ENCODE peak calls at places on chromosomes 3 and 15, in six cellular contexts. Y is stomach, W is suprapubic skin, N is spleen, Q is GM12891, M is GM23338. Z is an unnamed sample.

GRCh38 chr3:40546811-40547210 is 22.1 kb downstream of the ZNF621 start:
- DNase-seq in Y (no peak), W (no peak), N (no peak), Q (no peak), M (no peak), Z (no peak)

GRCh38 chr15:59249816-59250215 is 43.2 kb downstream of the LDHAL6B start:
- DNase-seq in Y (no peak), W (no peak), N (no peak), Q (no peak), M (no peak), Z (no peak)

GRCh38 chr3:179068779-179069530 is 2.7 kb downstream of the ZMAT3 start:
- DNase-seq in Y (no peak), W (no peak), N (no peak), Q (no peak), M (peak), Z (no peak)

GRCh38 chr3:8709801-8710524 is 23.6 kb upstream of the CAV3 start:
- DNase-seq in Y (peak), W (no peak), N (peak), Q (no peak), M (no peak), Z (no peak)

GRCh38 chr3:44098666-44099065 is 143.0 kb upstream of the TOPAZ1 start:
- DNase-seq in Y (no peak), W (no peak), N (no peak), Q (no peak), M (peak), Z (no peak)

GRCh38 chr15:52019394-52020252 is 604 bp downstream of the MAPK6 start:
- DNase-seq in Y (peak), W (peak), N (peak), Q (peak), M (peak), Z (peak)

GRCh38 chr3:143970773-143971366 is 753 bp upstream of the DIPK2A start:
- DNase-seq in Y (peak), W (peak), N (peak), Q (peak), M (peak), Z (peak)

GRCh38 chr3:17135696-17136095 is 250.9 kb downstream of the PLCL2 start:
- DNase-seq in Y (no peak), W (no peak), N (no peak), Q (no peak), M (no peak), Z (no peak)

GRCh38 chr3:74000715-74001114 is 376.0 kb upstream of the PDZRN3 start:
- DNase-seq in Y (no peak), W (no peak), N (no peak), Q (no peak), M (no peak), Z (no peak)

GRCh38 chr15:87680200-87680599 is 576.3 kb downstream of the NTRK3 start:
- DNase-seq in Y (no peak), W (no peak), N (no peak), Q (no peak), M (no peak), Z (no peak)

GRCh38 chr3:36455406-36455805 is 75.1 kb downstream of the STAC start:
- DNase-seq in Y (no peak), W (no peak), N (no peak), Q (no peak), M (no peak), Z (no peak)

GRCh38 chr3:108835101-108835500 is 12.5 kb downstream of the TRAT1 start:
- DNase-seq in Y (no peak), W (no peak), N (no peak), Q (no peak), M (no peak), Z (no peak)

GRCh38 chr3:52453496-52454234 is at the start of gene TNNC1:
- DNase-seq in Y (peak), W (no peak), N (peak), Q (no peak), M (peak), Z (no peak)

GRCh38 chr3:10192953-10193691 is 28.4 kb downstream of the IRAK2 start:
- DNase-seq in Y (peak), W (no peak), N (peak), Q (no peak), M (peak), Z (no peak)

GRCh38 chr3:141445990-141446389 is 40.8 kb upstream of the RASA2 start:
- DNase-seq in Y (no peak), W (no peak), N (no peak), Q (no peak), M (no peak), Z (no peak)

GRCh38 chr3:108598375-108598774 is 8.9 kb downstream of the DZIP3 start:
- DNase-seq in Y (no peak), W (no peak), N (no peak), Q (no peak), M (no peak), Z (no peak)

GRCh38 chr15:31488437-31489204 is 162.0 kb downstream of the KLF13 start:
- DNase-seq in Y (peak), W (peak), N (peak), Q (peak), M (peak), Z (peak)

GRCh38 chr15:58856090-58856489 is 77.4 kb downstream of the SLTM start:
- DNase-seq in Y (no peak), W (no peak), N (no peak), Q (no peak), M (no peak), Z (no peak)

GRCh38 chr3:120145498-120146285 is 51.4 kb upstream of the GSK3B start:
- DNase-seq in Y (no peak), W (no peak), N (no peak), Q (peak), M (no peak), Z (no peak)

GRCh38 chr3:53195602-53196574 is 34.9 kb downstream of the PRKCD start:
- DNase-seq in Y (peak), W (no peak), N (peak), Q (peak), M (peak), Z (peak)

GRCh38 chr3:188119846-188120245 is 34.1 kb upstream of the LPP start:
- DNase-seq in Y (no peak), W (no peak), N (no peak), Q (no peak), M (no peak), Z (no peak)

GRCh38 chr15:88004379-88004778 is 252.2 kb downstream of the NTRK3 start:
- DNase-seq in Y (no peak), W (no peak), N (no peak), Q (no peak), M (no peak), Z (no peak)

GRCh38 chr3:40979962-40980361 is 219.3 kb upstream of the CTNNB1 start:
- DNase-seq in Y (no peak), W (no peak), N (no peak), Q (no peak), M (no peak), Z (no peak)

GRCh38 chr3:160768918-160769317 is 12.9 kb downstream of the PPM1L start:
- DNase-seq in Y (no peak), W (no peak), N (no peak), Q (no peak), M (no peak), Z (no peak)

DNA sequence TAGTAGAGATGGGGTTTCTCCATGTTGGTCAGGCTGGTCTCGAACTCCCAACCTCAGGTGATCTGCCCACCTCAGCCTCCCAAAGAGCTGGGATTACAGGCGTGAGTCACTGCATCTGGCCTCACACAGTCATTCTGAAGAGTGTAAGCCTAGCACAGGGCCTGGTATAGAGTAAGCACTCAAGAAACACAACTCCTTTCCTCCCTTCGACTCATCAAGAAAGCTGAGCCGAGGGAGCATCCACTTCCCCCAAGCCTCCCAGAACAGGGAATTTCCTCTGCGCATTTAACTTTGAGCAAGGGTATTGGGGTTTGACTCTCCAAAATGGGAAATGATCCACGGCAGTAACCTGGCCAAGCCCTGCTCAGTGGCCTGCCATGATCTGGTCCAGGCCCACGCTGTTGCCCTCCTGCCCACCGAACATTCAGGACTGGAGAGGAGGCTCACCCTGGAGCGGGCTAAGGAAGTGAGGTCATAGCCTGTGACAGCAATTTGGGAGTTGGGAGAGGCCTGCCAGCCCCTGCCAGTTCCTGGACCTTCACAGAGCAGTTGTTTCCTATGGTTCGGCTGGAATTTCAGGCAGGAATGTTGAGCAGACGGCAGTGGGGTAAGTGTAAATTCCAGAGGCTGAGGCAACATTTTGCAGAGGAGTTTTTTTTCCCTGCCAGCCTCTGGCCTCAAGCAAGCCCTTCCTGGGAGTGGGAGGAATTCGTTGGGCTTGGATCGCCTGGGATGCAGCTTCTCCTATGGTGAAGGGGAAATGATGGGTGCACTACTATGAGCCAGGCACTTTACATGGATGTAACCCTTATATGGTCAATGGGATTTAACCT is 21.2 kb upstream of the SMAD3 start:
- DNase-seq in Y (no peak), W (no peak), N (no peak), Q (no peak), M (peak), Z (no peak)
- TF ChIP-seq POLR2AphosphoS5 in Y (no peak), W (no peak), N (no peak), Q (no peak), M (no peak), Z (no peak)

GRCh38 chr15:60685346-60685937 is 206.5 kb upstream of the ICE2 start:
- DNase-seq in Y (no peak), W (no peak), N (no peak), Q (no peak), M (no peak), Z (no peak)

GRCh38 chr15:60691508-60692047 is 212.6 kb upstream of the ICE2 start:
- DNase-seq in Y (no peak), W (no peak), N (no peak), Q (no peak), M (no peak), Z (no peak)

GRCh38 chr15:60695713-60696522 is 217.0 kb upstream of the ICE2 start:
- DNase-seq in Y (no peak), W (no peak), N (no peak), Q (no peak), M (no peak), Z (no peak)

GRCh38 chr15:60690350-60690961 is 211.5 kb upstream of the ICE2 start:
- DNase-seq in Y (no peak), W (no peak), N (no peak), Q (no peak), M (no peak), Z (no peak)
- TF ChIP-seq POLR2AphosphoS5 in Y (no peak), W (no peak), N (no peak), Q (no peak), M (no peak), Z (no peak)

GRCh38 chr3:71388535-71389120 is 194.9 kb downstream of the FOXP1 start:
- DNase-seq in Y (no peak), W (no peak), N (no peak), Q (no peak), M (no peak), Z (no peak)

GRCh38 chr3:71392277-71392676 is 191.3 kb downstream of the FOXP1 start:
- DNase-seq in Y (no peak), W (no peak), N (no peak), Q (no peak), M (no peak), Z (no peak)

GRCh38 chr3:71391361-71391760 is 192.2 kb downstream of the FOXP1 start:
- DNase-seq in Y (no peak), W (no peak), N (no peak), Q (no peak), M (no peak), Z (no peak)

GRCh38 chr3:71389191-71389590 is 194.3 kb downstream of the FOXP1 start:
- DNase-seq in Y (no peak), W (no peak), N (no peak), Q (no peak), M (no peak), Z (no peak)

GRCh38 chr3:71389911-71390573 is 193.5 kb downstream of the FOXP1 start:
- DNase-seq in Y (peak), W (no peak), N (peak), Q (no peak), M (peak), Z (peak)
- TF ChIP-seq POLR2AphosphoS5 in Y (peak), W (no peak), N (peak), Q (no peak), M (no peak), Z (peak)

DNA sequence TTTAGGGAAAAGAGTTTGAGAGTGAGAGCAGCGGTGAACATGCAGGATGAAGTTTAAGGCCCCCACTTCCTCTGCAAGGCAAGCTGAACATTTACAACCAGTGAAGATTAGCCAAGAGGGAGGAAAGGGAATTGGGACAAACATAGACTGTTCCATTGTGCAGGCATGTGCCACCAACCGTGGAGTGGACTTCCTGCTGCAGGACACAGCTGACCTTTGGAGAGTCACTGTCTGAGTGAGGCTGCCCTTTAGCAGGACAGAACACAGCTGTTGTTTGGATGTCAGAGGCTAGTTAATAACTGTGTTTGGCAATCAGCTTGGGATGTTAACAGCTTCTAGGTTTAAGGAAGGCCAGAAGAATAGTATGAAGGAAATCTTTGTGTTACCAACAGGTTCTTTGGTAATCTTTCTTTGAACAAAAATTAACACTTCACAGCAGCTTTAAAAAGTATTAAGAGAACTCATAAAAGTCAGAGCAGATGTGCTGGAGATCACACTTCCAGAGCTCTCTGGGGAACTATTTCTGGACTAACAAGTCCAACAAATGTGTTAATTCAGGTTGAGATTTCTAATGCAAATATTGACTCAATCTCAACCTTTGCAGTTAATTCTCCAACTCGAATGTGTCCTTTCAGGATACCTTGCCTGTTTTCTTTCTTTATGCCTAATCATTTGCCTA is 31.4 kb downstream of the CTDSPL start:
- DNase-seq in Y (no peak), W (no peak), N (peak), Q (no peak), M (no peak), Z (no peak)
- TF ChIP-seq POLR2AphosphoS5 in Y (peak), W (no peak), N (peak), Q (no peak), M (no peak), Z (no peak)